ENCODE peak calls at places on chromosomes 13 and 19, in four cellular contexts. D is fibroblast of pulmonary artery, H is Daoy, T is head of caudate nucleus. M is an unnamed sample.

GRCh38 chr13:99432637-99433542 is 68.4 kb upstream of the TM9SF2 start:
- DNase-seq in H (peak; percentile 77), T (peak; percentile 36), D (peak; percentile 58), M (peak; percentile 56)

GRCh38 chr19:55423225-55423967 is 15.8 kb upstream of the UBE2S start:
- DNase-seq in D (no peak), H (no peak), T (peak; percentile 44), M (no peak)

GRCh38 chr19:55354698-55355212 is at the start of gene COX6B2:
- DNase-seq in T (no peak), H (no peak), D (no peak), M (no peak)

GRCh38 chr13:36820222-36820621 is 1.2 kb downstream of the RFXAP start:
- DNase-seq in H (no peak), D (no peak), T (no peak), M (no peak)

GRCh38 chr13:29923554-29924481 is 73.4 kb upstream of the UBL3 start:
- DNase-seq in T (no peak), D (peak; percentile 95), H (peak; percentile 95), M (peak; percentile 85)

GRCh38 chr19:48390188-48391099 is 907 bp downstream of the KDELR1 start:
- DNase-seq in T (peak; percentile 62), D (peak; percentile 58), H (peak; percentile 75), M (peak; percentile 75)

GRCh38 chr19:34145741-34146202 is 26.5 kb upstream of the LSM14A start:
- DNase-seq in T (peak; percentile 35), H (peak; percentile 57), D (peak; percentile 72), M (peak; percentile 34)

GRCh38 chr13:107210216-107211010 is 642.5 kb upstream of the ARGLU1 start:
- DNase-seq in T (no peak), D (peak; percentile 49), H (no peak), M (no peak)

GRCh38 chr13:32330438-32330837 is 15.1 kb downstream of the BRCA2 start:
- DNase-seq in T (no peak), H (no peak), D (peak; percentile 90), M (no peak)

GRCh38 chr19:46881092-46881491 is 20.3 kb downstream of the ARHGAP35 start:
- DNase-seq in H (no peak), T (no peak), D (no peak), M (no peak)

GRCh38 chr19:33440682-33441081 is 67.2 kb downstream of the CEBPG start:
- DNase-seq in H (no peak), T (no peak), D (no peak), M (no peak)

GRCh38 chr13:72145383-72145782 is 278.4 kb upstream of the DACH1 start:
- DNase-seq in H (no peak), T (no peak), D (peak; percentile 4), M (no peak)

GRCh38 chr13:95607363-95607762 is 37.1 kb downstream of the DZIP1 start:
- DNase-seq in D (peak; percentile 80), H (peak; percentile 35), T (no peak), M (no peak)

GRCh38 chr13:91719033-91719432 is 320.6 kb downstream of the GPC5 start:
- DNase-seq in D (peak; percentile 5), T (no peak), H (no peak), M (no peak)

GRCh38 chr13:110593430-110594130 is 21.8 kb upstream of the NAXD start:
- DNase-seq in H (peak; percentile 25), D (peak; percentile 76), T (no peak), M (no peak)

GRCh38 chr19:5149508-5149907 is 180.6 kb downstream of the KDM4B start:
- DNase-seq in T (no peak), D (no peak), H (no peak), M (no peak)

GRCh38 chr19:3055741-3056453 is 6.4 kb downstream of the TLE5 start:
- DNase-seq in H (peak; percentile 69), D (no peak), T (no peak), M (peak; percentile 88)

GRCh38 chr19:14118165-14119051 is 846 bp upstream of the PRKACA start:
- DNase-seq in T (peak; percentile 64), D (peak; percentile 79), H (peak; percentile 62), M (peak; percentile 86)

GRCh38 chr19:6226012-6226411 is 53.8 kb downstream of the MLLT1 start:
- DNase-seq in D (no peak), T (no peak), H (no peak), M (no peak)

GRCh38 chr19:4043410-4043809 is 23.3 kb downstream of the ZBTB7A start:
- DNase-seq in H (no peak), D (no peak), T (no peak), M (no peak)

GRCh38 chr19:11286312-11286974 is 9.5 kb upstream of the TSPAN16 start:
- DNase-seq in D (peak; percentile 86), H (peak; percentile 50), T (no peak), M (no peak)

GRCh38 chr13:95128045-95128643 is 173.1 kb downstream of the ABCC4 start:
- DNase-seq in T (no peak), D (no peak), H (no peak), M (no peak)

GRCh38 chr13:50589651-50590054 is 253.8 kb downstream of the DLEU7 start:
- DNase-seq in T (no peak), H (peak; percentile 84), D (peak; percentile 78), M (no peak)

GRCh38 chr19:50214699-50215543 is 11.5 kb downstream of the MYH14 start:
- DNase-seq in T (no peak), D (no peak), H (no peak), M (peak; percentile 89)

GRCh38 chr19:6459356-6460098 is at the start of gene SLC25A23:
- DNase-seq in H (peak; percentile 84), D (peak; percentile 75), T (peak; percentile 76), M (peak; percentile 79)

GRCh38 chr13:40433577-40433976 is 232.9 kb downstream of the FOXO1 start:
- DNase-seq in T (no peak), H (no peak), D (no peak), M (no peak)

GRCh38 chr19:44643605-44644390 is at the start of gene PVR:
- DNase-seq in D (peak; percentile 68), T (peak; percentile 58), H (peak; percentile 93), M (peak; percentile 74)

GRCh38 chr19:33472696-33473624 is 48.6 kb downstream of the PEPD start:
- DNase-seq in D (peak; percentile 74), T (peak; percentile 27), H (peak; percentile 98), M (no peak)

GRCh38 chr13:58318495-58319167 is 687.1 kb downstream of the PCDH17 start:
- DNase-seq in T (no peak), D (no peak), H (no peak), M (no peak)

M was measured in left colon.